ENCODE peak calls at places on chromosomes 2 and 18, in eight cellular contexts. I, K, A, T, N, B, J and Y are unnamed samples.

GRCh38 chr18:31649449-31649848 is 34.9 kb downstream of the B4GALT6 start:
- DNase-seq in I (no peak), K (no peak), A (no peak), T (no peak), N (no peak), B (no peak), J (no peak), Y (no peak)

GRCh38 chr2:224987733-224988132 is 54.5 kb downstream of the DOCK10 start:
- DNase-seq in I (no peak), K (no peak), A (no peak), T (no peak), N (no peak), B (no peak), J (no peak), Y (no peak)

GRCh38 chr18:26909599-26910290 is 44.2 kb upstream of the AQP4 start:
- DNase-seq in I (peak; percentile 2), K (no peak), A (no peak), T (no peak), N (no peak), B (no peak), J (no peak), Y (peak; percentile 1)

GRCh38 chr2:179020156-179020750 is 29.7 kb downstream of the CCDC141 start:
- DNase-seq in I (peak; percentile 17), K (peak; percentile 9), A (no peak), T (no peak), N (peak; percentile 72), B (peak; percentile 38), J (peak; percentile 21), Y (peak; percentile 44)

GRCh38 chr2:44753552-44754285 is 187.8 kb upstream of the SIX3 start:
- DNase-seq in I (peak; percentile 42), K (no peak), A (no peak), T (no peak), N (no peak), B (peak; percentile 97), J (no peak), Y (no peak)

GRCh38 chr18:48534364-48534763 is 4.5 kb upstream of the CTIF start:
- DNase-seq in I (no peak), K (no peak), A (no peak), T (no peak), N (no peak), B (no peak), J (no peak), Y (no peak)

GRCh38 chr2:30691948-30692828 is 115.1 kb downstream of the CAPN13 start:
- DNase-seq in I (no peak), K (no peak), A (no peak), T (no peak), N (no peak), B (no peak), J (no peak), Y (no peak)

GRCh38 chr2:134667081-134667480 is 51.7 kb downstream of the TMEM163 start:
- DNase-seq in I (no peak), K (no peak), A (no peak), T (no peak), N (peak; percentile 50), B (no peak), J (no peak), Y (no peak)

GRCh38 chr2:133054297-133054696 is 384.3 kb upstream of the LYPD1 start:
- DNase-seq in I (no peak), K (no peak), A (no peak), T (no peak), N (no peak), B (no peak), J (no peak), Y (no peak)

GRCh38 chr2:205814039-205814364 is 131.7 kb downstream of the NRP2 start:
- DNase-seq in I (no peak), K (no peak), A (no peak), T (no peak), N (no peak), B (no peak), J (no peak), Y (no peak)

GRCh38 chr18:75226301-75226955 is 15.8 kb downstream of the TSHZ1 start:
- DNase-seq in I (no peak), K (no peak), A (no peak), T (no peak), N (no peak), B (no peak), J (no peak), Y (peak; percentile 16)

GRCh38 chr2:191885103-191885502 is 38.2 kb upstream of the CAVIN2 start:
- DNase-seq in I (no peak), K (no peak), A (no peak), T (no peak), N (no peak), B (no peak), J (no peak), Y (no peak)

GRCh38 chr2:121502246-121502645 is 28.4 kb upstream of the RNU4ATAC start:
- DNase-seq in I (no peak), K (no peak), A (no peak), T (no peak), N (no peak), B (no peak), J (no peak), Y (no peak)

GRCh38 chr2:240785424-240786335 is 34.3 kb downstream of the KIF1A start:
- DNase-seq in I (no peak), K (no peak), A (no peak), T (no peak), N (no peak), B (peak; percentile 24), J (no peak), Y (no peak)

GRCh38 chr18:74342416-74343043 is 26.9 kb downstream of the C18orf63 start:
- DNase-seq in I (peak; percentile 38), K (peak; percentile 59), A (no peak), T (no peak), N (no peak), B (peak; percentile 64), J (no peak), Y (peak; percentile 58)

GRCh38 chr18:71784777-71785176 is 759.4 kb downstream of the CBLN2 start:
- DNase-seq in I (no peak), K (no peak), A (no peak), T (no peak), N (no peak), B (peak; percentile 41), J (no peak), Y (peak; percentile 10)

GRCh38 chr2:178403671-178404379 is 47.1 kb downstream of the PRKRA start:
- DNase-seq in I (peak; percentile 33), K (no peak), A (no peak), T (no peak), N (no peak), B (peak; percentile 16), J (no peak), Y (no peak)

GRCh38 chr2:190396264-190396663 is 11.9 kb upstream of the MFSD6 start:
- DNase-seq in I (no peak), K (no peak), A (no peak), T (no peak), N (no peak), B (no peak), J (no peak), Y (no peak)

GRCh38 chr2:75053484-75054112 is 95.2 kb downstream of the POLE4 start:
- DNase-seq in I (peak; percentile 55), K (peak; percentile 53), A (no peak), T (peak; percentile 56), N (no peak), B (peak; percentile 51), J (no peak), Y (peak; percentile 65)

GRCh38 chr2:157784169-157784822 is 91.8 kb downstream of the ACVR1 start:
- DNase-seq in I (peak; percentile 71), K (peak; percentile 64), A (peak; percentile 64), T (no peak), N (no peak), B (no peak), J (no peak), Y (no peak)

GRCh38 chr2:20663196-20664070 is 3.5 kb upstream of the GDF7 start:
- DNase-seq in I (no peak), K (no peak), A (no peak), T (no peak), N (no peak), B (no peak), J (no peak), Y (no peak)

GRCh38 chr2:234240917-234241316 is 190.4 kb downstream of the SPP2 start:
- DNase-seq in I (no peak), K (no peak), A (no peak), T (no peak), N (no peak), B (no peak), J (no peak), Y (no peak)

GRCh38 chr2:179771791-179772190 is 89.6 kb downstream of the ZNF385B start:
- DNase-seq in I (no peak), K (no peak), A (no peak), T (no peak), N (no peak), B (no peak), J (no peak), Y (no peak)

GRCh38 chr2:120383631-120384477 is 37.9 kb downstream of the INHBB start:
- DNase-seq in I (no peak), K (no peak), A (no peak), T (no peak), N (no peak), B (no peak), J (no peak), Y (no peak)

GRCh38 chr2:119468154-119468955 is 36.7 kb downstream of the TMEM37 start:
- DNase-seq in I (no peak), K (no peak), A (no peak), T (no peak), N (no peak), B (no peak), J (no peak), Y (no peak)

GRCh38 chr2:9982248-9982647 is 30.8 kb downstream of the GRHL1 start:
- DNase-seq in I (no peak), K (no peak), A (no peak), T (no peak), N (no peak), B (no peak), J (no peak), Y (no peak)

GRCh38 chr18:34978533-34978893 is 62.7 kb upstream of the MAPRE2 start:
- DNase-seq in I (no peak), K (peak; percentile 2), A (no peak), T (no peak), N (no peak), B (no peak), J (no peak), Y (no peak)

GRCh38 chr2:23537991-23538390 is 153.0 kb downstream of the KLHL29 start:
- DNase-seq in I (no peak), K (no peak), A (no peak), T (no peak), N (no peak), B (no peak), J (no peak), Y (no peak)

GRCh38 chr2:188079176-188079575 is 212.5 kb upstream of the GULP1 start:
- DNase-seq in I (no peak), K (peak; percentile 28), A (no peak), T (peak; percentile 46), N (no peak), B (no peak), J (no peak), Y (no peak)

GRCh38 chr2:191304939-191305875 is 60.0 kb downstream of the MYO1B start:
- DNase-seq in I (no peak), K (no peak), A (no peak), T (no peak), N (no peak), B (no peak), J (no peak), Y (no peak)

GRCh38 chr18:10078053-10078452 is 164.2 kb downstream of the VAPA start:
- DNase-seq in I (peak; percentile 80), K (no peak), A (no peak), T (no peak), N (no peak), B (no peak), J (no peak), Y (no peak)

GRCh38 chr2:96150007-96150406 is 4.8 kb upstream of the DUSP2 start:
- DNase-seq in I (no peak), K (no peak), A (no peak), T (no peak), N (no peak), B (no peak), J (no peak), Y (no peak)

GRCh38 chr2:237998530-237998929 is 31.7 kb downstream of the UBE2F start:
- DNase-seq in I (no peak), K (peak; percentile 9), A (no peak), T (no peak), N (peak; percentile 46), B (no peak), J (no peak), Y (peak; percentile 62)